ENCODE peak calls at places on chromosomes 5 and 9, in seven cellular contexts. One of them, this sample, is unnamed.

GRCh38 chr9:111728143-111728542 is 66.6 kb downstream of the SHOC1 start:
- DNase-seq in stomach: no peak
- DNase-seq in tibial artery: no peak
- DNase-seq in CD8-positive, alpha-beta T cell: no peak
- DNase-seq in RWPE1: peak
- DNase-seq in kidney: no peak
- DNase-seq in endodermal cell: no peak
- DNase-seq in this sample: no peak

GRCh38 chr9:20658677-20659473 is 25.2 kb upstream of the FOCAD start:
- DNase-seq in RWPE1: no peak
- DNase-seq in tibial artery: no peak
- DNase-seq in kidney: no peak
- DNase-seq in endodermal cell: peak
- DNase-seq in CD8-positive, alpha-beta T cell: no peak
- DNase-seq in stomach: no peak
- DNase-seq in this sample: no peak

GRCh38 chr9:136544549-136545064 is 1.2 kb downstream of the NOTCH1 start:
- DNase-seq in CD8-positive, alpha-beta T cell: peak
- DNase-seq in stomach: peak
- DNase-seq in RWPE1: no peak
- DNase-seq in endodermal cell: no peak
- DNase-seq in kidney: no peak
- DNase-seq in tibial artery: peak
- DNase-seq in this sample: peak

GRCh38 chr5:14766591-14766990 is 102.1 kb downstream of the OTULIN start:
- DNase-seq in stomach: no peak
- DNase-seq in endodermal cell: no peak
- DNase-seq in kidney: no peak
- DNase-seq in CD8-positive, alpha-beta T cell: no peak
- DNase-seq in RWPE1: no peak
- DNase-seq in tibial artery: no peak
- DNase-seq in this sample: no peak

GRCh38 chr5:173689713-173690360 is 73.4 kb upstream of the BOD1 start:
- DNase-seq in tibial artery: no peak
- DNase-seq in endodermal cell: peak
- DNase-seq in kidney: no peak
- DNase-seq in CD8-positive, alpha-beta T cell: no peak
- DNase-seq in RWPE1: no peak
- DNase-seq in stomach: peak
- DNase-seq in this sample: no peak

GRCh38 chr9:5922192-5922591 is 31.5 kb downstream of the MLANA start:
- DNase-seq in kidney: no peak
- DNase-seq in RWPE1: no peak
- DNase-seq in tibial artery: no peak
- DNase-seq in stomach: no peak
- DNase-seq in CD8-positive, alpha-beta T cell: no peak
- DNase-seq in endodermal cell: no peak
- DNase-seq in this sample: no peak

GRCh38 chr5:54440456-54440893 is 15.0 kb upstream of the HSPB3 start:
- DNase-seq in stomach: no peak
- DNase-seq in RWPE1: no peak
- DNase-seq in tibial artery: no peak
- DNase-seq in CD8-positive, alpha-beta T cell: no peak
- DNase-seq in kidney: no peak
- DNase-seq in endodermal cell: no peak
- DNase-seq in this sample: no peak

GRCh38 chr5:110377411-110378392 is 348.8 kb downstream of the TMEM232 start:
- DNase-seq in kidney: no peak
- DNase-seq in RWPE1: no peak
- DNase-seq in stomach: no peak
- DNase-seq in tibial artery: no peak
- DNase-seq in CD8-positive, alpha-beta T cell: no peak
- DNase-seq in endodermal cell: no peak
- DNase-seq in this sample: no peak

GRCh38 chr9:80842976-80843506 is 846.3 kb downstream of the TLE1 start:
- DNase-seq in kidney: no peak
- DNase-seq in CD8-positive, alpha-beta T cell: no peak
- DNase-seq in endodermal cell: no peak
- DNase-seq in RWPE1: no peak
- DNase-seq in stomach: no peak
- DNase-seq in tibial artery: no peak
- DNase-seq in this sample: no peak

GRCh38 chr5:17720070-17720469 is 85.8 kb downstream of the TAF11L14 start:
- DNase-seq in RWPE1: no peak
- DNase-seq in CD8-positive, alpha-beta T cell: no peak
- DNase-seq in endodermal cell: no peak
- DNase-seq in tibial artery: no peak
- DNase-seq in stomach: no peak
- DNase-seq in kidney: no peak
- DNase-seq in this sample: no peak

GRCh38 chr5:180129291-180130190 is 58.0 kb upstream of the RNF130 start:
- DNase-seq in CD8-positive, alpha-beta T cell: peak
- DNase-seq in stomach: peak
- DNase-seq in endodermal cell: peak
- DNase-seq in RWPE1: no peak
- DNase-seq in tibial artery: no peak
- DNase-seq in kidney: peak
- DNase-seq in this sample: no peak

GRCh38 chr5:175765858-175766257 is 105.5 kb upstream of the CPLX2 start:
- DNase-seq in tibial artery: no peak
- DNase-seq in endodermal cell: no peak
- DNase-seq in CD8-positive, alpha-beta T cell: no peak
- DNase-seq in RWPE1: no peak
- DNase-seq in stomach: no peak
- DNase-seq in kidney: no peak
- DNase-seq in this sample: no peak

GRCh38 chr5:154300207-154300606 is 109.7 kb downstream of the GALNT10 start:
- DNase-seq in RWPE1: no peak
- DNase-seq in stomach: no peak
- DNase-seq in kidney: no peak
- DNase-seq in endodermal cell: no peak
- DNase-seq in tibial artery: no peak
- DNase-seq in CD8-positive, alpha-beta T cell: no peak
- DNase-seq in this sample: no peak

GRCh38 chr9:38067611-38067891 is 1.5 kb downstream of the SHB start:
- DNase-seq in tibial artery: no peak
- DNase-seq in kidney: peak
- DNase-seq in stomach: peak
- DNase-seq in RWPE1: no peak
- DNase-seq in CD8-positive, alpha-beta T cell: no peak
- DNase-seq in endodermal cell: no peak
- DNase-seq in this sample: no peak

DNA sequence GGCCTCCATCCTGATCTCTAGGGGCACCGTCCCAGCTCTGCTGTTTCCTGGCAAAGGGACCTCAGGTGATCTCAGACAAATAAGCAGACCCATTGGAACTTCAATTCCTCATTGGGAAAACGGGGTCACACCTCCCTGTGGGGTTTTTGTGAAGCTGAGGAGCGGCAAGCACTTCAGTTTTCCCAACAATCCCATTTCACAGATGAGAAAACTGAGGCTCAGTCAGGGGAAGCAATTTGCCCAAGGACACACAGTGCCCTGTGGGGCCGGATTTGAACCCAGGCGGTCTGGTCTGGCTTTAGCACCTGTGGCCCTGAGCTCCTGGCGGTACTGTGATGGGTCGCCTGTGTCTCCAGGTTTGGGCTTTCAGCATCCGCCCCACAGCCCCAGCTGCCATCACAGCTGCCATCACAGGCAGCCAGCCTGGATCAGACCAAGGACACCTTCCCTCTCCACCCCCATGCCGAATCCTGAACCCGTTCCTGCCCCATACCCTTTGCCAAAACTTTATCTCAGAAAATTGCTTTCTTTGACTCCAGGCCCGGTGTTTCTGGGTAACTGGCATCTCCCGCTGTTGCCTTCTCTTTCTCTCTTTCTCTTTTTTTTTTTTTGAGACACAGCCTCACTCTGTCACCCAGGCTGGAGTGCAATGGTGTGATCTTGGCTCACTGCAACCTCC is 26.4 kb downstream of the NCS1 start:
- DNase-seq in endodermal cell: no peak
- DNase-seq in RWPE1: no peak
- DNase-seq in stomach: no peak
- DNase-seq in CD8-positive, alpha-beta T cell: no peak
- DNase-seq in tibial artery: no peak
- DNase-seq in kidney: no peak
- DNase-seq in this sample: no peak
- H3K27ac ChIP-seq in endodermal cell: no peak
- H3K27ac ChIP-seq in RWPE1: peak
- H3K27ac ChIP-seq in stomach: no peak
- H3K27ac ChIP-seq in CD8-positive, alpha-beta T cell: no peak
- H3K27ac ChIP-seq in tibial artery: peak
- H3K27ac ChIP-seq in kidney: peak
- H3K27ac ChIP-seq in this sample: peak

GRCh38 chr9:137694236-137694959 is 75.6 kb downstream of the EHMT1 start:
- DNase-seq in tibial artery: no peak
- DNase-seq in kidney: no peak
- DNase-seq in RWPE1: no peak
- DNase-seq in CD8-positive, alpha-beta T cell: no peak
- DNase-seq in stomach: no peak
- DNase-seq in endodermal cell: no peak
- DNase-seq in this sample: no peak
- H3K27ac ChIP-seq in tibial artery: no peak
- H3K27ac ChIP-seq in kidney: no peak
- H3K27ac ChIP-seq in RWPE1: peak
- H3K27ac ChIP-seq in CD8-positive, alpha-beta T cell: no peak
- H3K27ac ChIP-seq in stomach: no peak
- H3K27ac ChIP-seq in endodermal cell: no peak
- H3K27ac ChIP-seq in this sample: no peak

DNA sequence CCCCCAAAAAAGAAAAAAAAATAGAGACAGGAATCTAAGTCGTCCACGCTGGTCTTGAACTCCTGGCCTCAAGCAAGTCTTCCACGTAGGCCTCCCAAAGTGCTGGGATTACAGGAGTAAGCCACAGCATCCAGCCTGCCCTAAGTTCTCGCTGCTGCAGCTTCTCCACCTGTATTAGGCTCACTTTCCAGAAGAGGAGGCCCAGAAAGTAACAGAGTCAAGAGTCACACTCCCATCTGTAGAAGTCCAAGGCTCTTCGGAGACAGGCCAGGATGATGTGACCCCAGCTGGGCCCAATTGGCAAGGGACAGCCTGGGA is 1.8 kb downstream of the EEIG1 start:
- DNase-seq in RWPE1: no peak
- DNase-seq in kidney: no peak
- DNase-seq in stomach: no peak
- DNase-seq in endodermal cell: no peak
- DNase-seq in tibial artery: no peak
- DNase-seq in CD8-positive, alpha-beta T cell: no peak
- DNase-seq in this sample: no peak
- H3K27ac ChIP-seq in RWPE1: peak
- H3K27ac ChIP-seq in kidney: peak
- H3K27ac ChIP-seq in stomach: peak
- H3K27ac ChIP-seq in endodermal cell: peak
- H3K27ac ChIP-seq in tibial artery: peak
- H3K27ac ChIP-seq in CD8-positive, alpha-beta T cell: peak
- H3K27ac ChIP-seq in this sample: peak

GRCh38 chr5:161541-162110 is 29.7 kb upstream of the LRRC14B start:
- DNase-seq in stomach: no peak
- DNase-seq in RWPE1: no peak
- DNase-seq in tibial artery: no peak
- DNase-seq in kidney: no peak
- DNase-seq in endodermal cell: no peak
- DNase-seq in CD8-positive, alpha-beta T cell: no peak
- DNase-seq in this sample: no peak
- H3K27ac ChIP-seq in stomach: no peak
- H3K27ac ChIP-seq in RWPE1: no peak
- H3K27ac ChIP-seq in tibial artery: no peak
- H3K27ac ChIP-seq in kidney: no peak
- H3K27ac ChIP-seq in endodermal cell: no peak
- H3K27ac ChIP-seq in CD8-positive, alpha-beta T cell: no peak
- H3K27ac ChIP-seq in this sample: no peak

GRCh38 chr9:128689293-128689770 is 310 bp downstream of the SET start:
- DNase-seq in endodermal cell: peak
- DNase-seq in stomach: peak
- DNase-seq in CD8-positive, alpha-beta T cell: peak
- DNase-seq in RWPE1: peak
- DNase-seq in kidney: no peak
- DNase-seq in tibial artery: peak
- DNase-seq in this sample: peak

GRCh38 chr9:128690684-128691034 is 1.6 kb downstream of the SET start:
- DNase-seq in RWPE1: no peak
- DNase-seq in kidney: no peak
- DNase-seq in endodermal cell: no peak
- DNase-seq in tibial artery: no peak
- DNase-seq in CD8-positive, alpha-beta T cell: no peak
- DNase-seq in stomach: no peak
- DNase-seq in this sample: no peak

GRCh38 chr9:128687453-128687852 is 1.6 kb upstream of the SET start:
- DNase-seq in CD8-positive, alpha-beta T cell: no peak
- DNase-seq in tibial artery: no peak
- DNase-seq in endodermal cell: no peak
- DNase-seq in RWPE1: no peak
- DNase-seq in stomach: no peak
- DNase-seq in kidney: peak
- DNase-seq in this sample: no peak

GRCh38 chr9:128688501-128689292 is at the start of gene SET:
- DNase-seq in endodermal cell: peak
- DNase-seq in tibial artery: peak
- DNase-seq in RWPE1: peak
- DNase-seq in CD8-positive, alpha-beta T cell: peak
- DNase-seq in stomach: peak
- DNase-seq in kidney: peak
- DNase-seq in this sample: peak

GRCh38 chr9:128689820-128690683 is 1.0 kb downstream of the SET start:
- DNase-seq in tibial artery: no peak
- DNase-seq in kidney: peak
- DNase-seq in CD8-positive, alpha-beta T cell: peak
- DNase-seq in endodermal cell: peak
- DNase-seq in stomach: peak
- DNase-seq in RWPE1: peak
- DNase-seq in this sample: peak
- H3K27ac ChIP-seq in tibial artery: peak
- H3K27ac ChIP-seq in kidney: peak
- H3K27ac ChIP-seq in CD8-positive, alpha-beta T cell: peak
- H3K27ac ChIP-seq in endodermal cell: peak
- H3K27ac ChIP-seq in stomach: peak
- H3K27ac ChIP-seq in RWPE1: peak
- H3K27ac ChIP-seq in this sample: peak

GRCh38 chr5:78600656-78601452 is 47.7 kb downstream of the LHFPL2 start:
- DNase-seq in endodermal cell: no peak
- DNase-seq in CD8-positive, alpha-beta T cell: no peak
- DNase-seq in tibial artery: no peak
- DNase-seq in RWPE1: no peak
- DNase-seq in stomach: no peak
- DNase-seq in kidney: no peak
- DNase-seq in this sample: no peak
- H3K27ac ChIP-seq in endodermal cell: no peak
- H3K27ac ChIP-seq in CD8-positive, alpha-beta T cell: no peak
- H3K27ac ChIP-seq in tibial artery: peak
- H3K27ac ChIP-seq in RWPE1: no peak
- H3K27ac ChIP-seq in stomach: peak
- H3K27ac ChIP-seq in kidney: no peak
- H3K27ac ChIP-seq in this sample: peak

This sample was measured in uterus.